ENCODE peak calls at places on chromosome 9, in six cellular contexts. N is colonic mucosa, W is tibial artery, K is mesenchymal stem cell, R is breast epithelium, G is mammary epithelial cell. T is an unnamed sample. For H3K27me3, the result is how much of the 10 kb centered on the place peaks cover.

GRCh38 chr9:37812773-37813379 is 12.3 kb downstream of the DCAF10 start:
- DNase-seq in R (no peak), K (no peak), G (no peak), N (no peak), W (no peak), T (no peak)

GRCh38 chr9:124861342-124862229 is at the start of the genes ARPC5L and RPL35:
- DNase-seq in K (peak), N (peak), W (peak), G (peak), R (peak), T (peak)

GRCh38 chr9:95980262-95981125 is 105.0 kb downstream of the ERCC6L2 start:
- DNase-seq in R (no peak), K (no peak), G (no peak), W (no peak), N (no peak), T (no peak)

GRCh38 chr9:91711755-91712591 is 238.1 kb downstream of the ROR2 start:
- DNase-seq in N (no peak), R (no peak), K (peak), G (no peak), W (no peak), T (peak)

GRCh38 chr9:84785766-84786547 is 116.4 kb downstream of the NTRK2 start:
- DNase-seq in W (no peak), N (no peak), K (no peak), R (no peak), G (no peak), T (no peak)

GRCh38 chr9:93098236-93098946 is 2.4 kb downstream of the CARD19 start:
- DNase-seq in K (peak), R (peak), N (peak), W (peak), G (peak), T (peak)

GRCh38 chr9:126411225-126411947 is 84.8 kb downstream of the MVB12B start:
- DNase-seq in G (peak), W (no peak), K (no peak), N (no peak), R (no peak), T (no peak)

GRCh38 chr9:116156621-116157314 is 3.2 kb downstream of the PAPPA start:
- DNase-seq in N (peak), R (no peak), K (peak), W (peak), G (no peak), T (peak)

GRCh38 chr9:114072181-114073140 is 5.6 kb downstream of the AMBP start:
- DNase-seq in N (peak), K (no peak), R (peak), G (no peak), W (peak), T (peak)

GRCh38 chr9:4229252-4229651 is 70.6 kb downstream of the GLIS3 start:
- DNase-seq in R (no peak), K (no peak), N (no peak), G (no peak), W (no peak), T (no peak)

GRCh38 chr9:35229066-35229778 is 67.4 kb downstream of the UNC13B start:
- DNase-seq in N (no peak), W (no peak), G (no peak), K (no peak), R (no peak), T (no peak)

GRCh38 chr9:128902351-128903078 is 18.3 kb upstream of the PHYHD1 start:
- DNase-seq in K (no peak), W (peak), R (no peak), G (peak), N (peak), T (no peak)

GRCh38 chr9:95175523-95175922 is 142.0 kb downstream of the FANCC start:
- DNase-seq in W (no peak), G (no peak), N (no peak), R (no peak), K (no peak), T (no peak)

GRCh38 chr9:86322973-86323644 is 31.1 kb downstream of the TUT7 start:
- DNase-seq in W (no peak), R (no peak), G (no peak), K (peak), N (no peak), T (no peak)

GRCh38 chr9:86974421-86974820 is 27.1 kb upstream of the GAS1 start:
- DNase-seq in N (no peak), G (no peak), R (no peak), W (no peak), K (no peak), T (no peak)

GRCh38 chr9:15873573-15874177 is 320.8 kb downstream of the CCDC171 start:
- DNase-seq in W (no peak), R (no peak), K (peak), N (no peak), G (peak), T (no peak)

GRCh38 chr9:618478-618877 is 223.0 kb upstream of the DMRT1 start:
- DNase-seq in R (no peak), W (no peak), N (no peak), K (no peak), G (peak), T (no peak)

GRCh38 chr9:109419531-109419930 is 78.6 kb downstream of the PTPN3 start:
- DNase-seq in N (no peak), W (no peak), R (no peak), G (no peak), K (no peak), T (no peak)

GRCh38 chr9:133640580-133641395 is 4.6 kb downstream of the DBH start:
- DNase-seq in N (no peak), K (no peak), W (no peak), G (no peak), R (no peak), T (no peak)

GRCh38 chr9:132857031-132857430 is 21.1 kb downstream of the AK8 start:
- DNase-seq in R (no peak), K (peak), G (no peak), N (peak), W (peak), T (peak)

GRCh38 chr9:34025811-34026210 is 22.9 kb downstream of the UBAP2 start:
- DNase-seq in R (no peak), K (no peak), W (no peak), G (no peak), N (no peak), T (no peak)

GRCh38 chr9:82115900-82116299 is 127.3 kb downstream of the SPATA31D1 start:
- DNase-seq in W (no peak), N (no peak), K (no peak), G (no peak), R (no peak), T (no peak)

GRCh38 chr9:17906204-17906840 is 327.5 kb downstream of the SH3GL2 start:
- DNase-seq in W (peak), K (no peak), N (peak), G (peak), R (no peak), T (peak)

GRCh38 chr9:133449760-133450159 is 10.0 kb upstream of the CACFD1 start:
- DNase-seq in R (no peak), N (peak), W (no peak), G (peak), K (no peak), T (no peak)

GRCh38 chr9:101574773-101575333 is 19.9 kb downstream of the PPP3R2 start:
- DNase-seq in W (no peak), K (no peak), R (no peak), G (no peak), N (no peak), T (no peak)

GRCh38 chr9:100428871-100429654 is 2.1 kb downstream of the MSANTD3 start:
- DNase-seq in N (no peak), K (peak), G (peak), R (no peak), W (peak), T (peak)
- H3K4me3 ChIP-seq in N (no peak), K (peak), G (peak), R (no peak), W (peak), T (no peak)

GRCh38 chr9:131747352-131747751 is 7.5 kb upstream of the RAPGEF1 start:
- DNase-seq in W (no peak), R (no peak), G (peak), K (peak), N (no peak), T (no peak)

GRCh38 chr9:131744715-131745201 is 4.9 kb upstream of the RAPGEF1 start:
- DNase-seq in G (no peak), K (no peak), N (no peak), W (no peak), R (no peak), T (no peak)

GRCh38 chr9:131743501-131743900 is 3.6 kb upstream of the RAPGEF1 start:
- DNase-seq in R (no peak), G (no peak), W (no peak), K (no peak), N (no peak), T (no peak)

GRCh38 chr9:131744171-131744714 is 4.4 kb upstream of the RAPGEF1 start:
- DNase-seq in R (no peak), K (no peak), G (peak), W (no peak), N (no peak), T (no peak)

DNA sequence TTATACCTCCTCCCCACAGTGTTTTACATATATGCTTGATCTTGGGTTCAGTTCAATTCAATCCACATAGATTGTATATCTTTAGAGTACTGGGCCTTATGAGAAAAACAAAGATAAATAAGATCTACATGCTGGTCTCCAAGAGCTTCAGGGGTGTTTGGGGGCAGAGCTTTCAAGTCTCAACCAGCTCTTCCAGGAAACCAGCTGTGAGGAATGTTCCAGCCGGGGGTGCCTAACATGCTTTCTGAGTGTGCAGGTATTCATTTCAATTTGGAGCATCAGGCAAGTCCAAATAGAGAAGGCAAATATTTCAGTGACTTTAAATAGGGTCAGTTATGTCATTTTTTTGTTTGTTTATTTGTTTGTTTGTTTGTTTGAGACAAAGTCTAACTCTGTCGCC is 5.7 kb upstream of the RAPGEF1 start:
- DNase-seq in N (no peak), K (no peak), G (no peak), R (no peak), W (no peak), T (no peak)
- H3K27ac ChIP-seq in N (no peak), K (no peak), G (no peak), R (peak), W (no peak), T (no peak)

GRCh38 chr9:122220673-122221222 is 8.0 kb downstream of the LHX6 start:
- DNase-seq in R (no peak), G (no peak), K (no peak), N (no peak), W (no peak), T (no peak)
- H3K27me3 ChIP-seq in R (under half), G (under half), K (half or more), N (half or more), W (half or more), T (under half)

GRCh38 chr9:97617939-97618416 is 15.2 kb downstream of the TSTD2 start:
- DNase-seq in R (no peak), G (no peak), K (no peak), N (no peak), W (no peak), T (no peak)
- H3K4me3 ChIP-seq in R (no peak), G (no peak), K (no peak), N (no peak), W (no peak), T (no peak)

GRCh38 chr9:131590449-131590848 is 45.1 kb downstream of the PRRT1B start:
- DNase-seq in W (no peak), G (no peak), N (no peak), R (no peak), K (no peak), T (no peak)
- H3K27ac ChIP-seq in W (no peak), G (no peak), N (no peak), R (no peak), K (no peak), T (no peak)

GRCh38 chr9:135338546-135338945 is 141.0 kb upstream of the PPP1R26 start:
- DNase-seq in N (no peak), K (no peak), G (no peak), W (peak), R (no peak), T (no peak)

GRCh38 chr9:135340726-135341475 is 138.7 kb upstream of the PPP1R26 start:
- DNase-seq in W (no peak), G (no peak), N (no peak), R (no peak), K (no peak), T (no peak)

GRCh38 chr9:135341612-135342169 is 137.9 kb upstream of the PPP1R26 start:
- DNase-seq in N (no peak), W (no peak), K (no peak), R (no peak), G (no peak), T (no peak)

GRCh38 chr9:135339378-135339973 is 140.1 kb upstream of the PPP1R26 start:
- DNase-seq in N (no peak), K (no peak), R (peak), G (no peak), W (no peak), T (no peak)

DNA sequence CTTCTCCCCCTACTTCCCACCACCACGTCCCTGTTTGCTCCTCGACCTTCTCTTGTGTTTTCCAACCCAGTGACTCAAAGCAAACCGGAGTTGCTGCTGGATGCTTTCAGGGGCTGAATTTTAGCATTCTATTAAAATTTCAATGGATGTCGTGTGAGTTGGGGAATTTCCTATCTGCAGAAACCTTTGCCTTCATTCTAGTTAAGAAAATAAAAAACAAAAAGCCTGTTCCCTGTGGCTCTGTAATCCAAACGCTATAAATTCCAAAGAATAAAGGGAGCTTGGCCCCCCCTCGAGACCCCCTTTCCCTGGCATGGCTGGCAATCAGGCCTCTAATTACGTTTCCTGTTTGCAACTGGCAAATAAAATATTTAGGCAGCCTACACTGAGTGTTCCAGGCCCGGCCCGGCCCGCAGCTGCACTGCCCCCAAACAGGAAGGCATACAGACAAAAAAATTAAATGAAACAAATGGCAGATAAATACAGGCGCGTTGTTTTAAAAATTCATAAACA is 139.4 kb upstream of the PPP1R26 start:
- DNase-seq in W (no peak), G (no peak), K (no peak), N (no peak), R (peak), T (no peak)
- H3K27me3 ChIP-seq in W (half or more), G (under half), K (under half), N (under half), R (under half), T (under half)

DNA sequence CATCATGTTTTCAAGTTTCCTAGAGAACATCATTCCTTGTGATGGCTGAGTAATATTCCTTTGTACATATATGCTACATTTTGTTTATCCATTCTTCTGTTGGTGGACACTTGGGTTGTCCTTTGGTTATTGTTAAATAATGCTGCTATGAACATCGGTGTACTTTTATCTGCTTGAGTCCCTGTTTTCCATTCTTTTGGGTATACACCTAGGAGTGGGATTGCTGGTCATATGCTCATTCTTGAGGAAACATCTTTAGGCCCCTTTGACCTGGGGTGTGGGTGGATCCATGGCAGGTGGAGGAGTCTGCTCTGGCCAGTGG is 25.3 kb downstream of the GALNT12 start:
- DNase-seq in K (no peak), W (no peak), G (no peak), N (no peak), R (no peak), T (no peak)
- H3K4me3 ChIP-seq in K (no peak), W (no peak), G (no peak), N (no peak), R (no peak), T (no peak)

T was measured in testis.